ENCODE peak calls at places on chromosomes 7 and 10, in six cellular contexts. One of them, this sample, is unnamed.

GRCh38 chr7:112986256-112987031 is 100.2 kb downstream of the GPR85 start:
- DNase-seq in MM.1S: no peak
- DNase-seq in B cell: no peak
- DNase-seq in pancreas: no peak
- DNase-seq in H9: no peak
- DNase-seq in A549: no peak
- DNase-seq in this sample: no peak

GRCh38 chr10:7260412-7260900 is 150.4 kb downstream of the SFMBT2 start:
- DNase-seq in pancreas: no peak
- DNase-seq in MM.1S: peak; percentile 36
- DNase-seq in B cell: peak; percentile 45
- DNase-seq in H9: peak; percentile 47
- DNase-seq in A549: peak; percentile 74
- DNase-seq in this sample: peak; percentile 17

GRCh38 chr10:3533296-3533695 is 251.7 kb downstream of the KLF6 start:
- DNase-seq in H9: no peak
- DNase-seq in B cell: no peak
- DNase-seq in pancreas: no peak
- DNase-seq in MM.1S: no peak
- DNase-seq in A549: no peak
- DNase-seq in this sample: no peak

GRCh38 chr7:122710951-122711350 is 8.2 kb upstream of the RNF148 start:
- DNase-seq in H9: no peak
- DNase-seq in B cell: no peak
- DNase-seq in A549: no peak
- DNase-seq in pancreas: no peak
- DNase-seq in MM.1S: no peak
- DNase-seq in this sample: no peak

GRCh38 chr10:112875474-112876267 is 74.4 kb upstream of the TCF7L2 start:
- DNase-seq in MM.1S: no peak
- DNase-seq in A549: peak; percentile 50
- DNase-seq in H9: no peak
- DNase-seq in B cell: no peak
- DNase-seq in pancreas: no peak
- DNase-seq in this sample: no peak

GRCh38 chr10:91190876-91191580 is 29.4 kb upstream of the PCGF5 start:
- DNase-seq in A549: no peak
- DNase-seq in pancreas: no peak
- DNase-seq in B cell: no peak
- DNase-seq in MM.1S: peak; percentile 22
- DNase-seq in H9: no peak
- DNase-seq in this sample: no peak

GRCh38 chr7:135929692-135930091 is 47.5 kb downstream of the MTPN start:
- DNase-seq in MM.1S: no peak
- DNase-seq in A549: no peak
- DNase-seq in B cell: no peak
- DNase-seq in pancreas: no peak
- DNase-seq in H9: no peak
- DNase-seq in this sample: peak; percentile 11

GRCh38 chr10:14801693-14802092 is 27.0 kb upstream of the FAM107B start:
- DNase-seq in A549: no peak
- DNase-seq in MM.1S: no peak
- DNase-seq in H9: peak; percentile 30
- DNase-seq in pancreas: no peak
- DNase-seq in B cell: no peak
- DNase-seq in this sample: no peak

GRCh38 chr7:135970682-135971365 is 6.3 kb downstream of the MTPN start:
- DNase-seq in B cell: peak; percentile 43
- DNase-seq in MM.1S: peak; percentile 24
- DNase-seq in H9: no peak
- DNase-seq in A549: no peak
- DNase-seq in pancreas: no peak
- DNase-seq in this sample: no peak

GRCh38 chr7:73963252-73963822 is 64.6 kb upstream of the ELN start:
- DNase-seq in A549: no peak
- DNase-seq in H9: no peak
- DNase-seq in pancreas: no peak
- DNase-seq in MM.1S: no peak
- DNase-seq in B cell: no peak
- DNase-seq in this sample: no peak

GRCh38 chr7:76428868-76429805 is 4.4 kb downstream of the ZP3 start:
- DNase-seq in pancreas: no peak
- DNase-seq in B cell: no peak
- DNase-seq in H9: peak; percentile 41
- DNase-seq in A549: no peak
- DNase-seq in MM.1S: no peak
- DNase-seq in this sample: no peak

GRCh38 chr7:117113871-117114270 is 160.6 kb downstream of the ST7 start:
- DNase-seq in MM.1S: no peak
- DNase-seq in H9: no peak
- DNase-seq in B cell: no peak
- DNase-seq in pancreas: no peak
- DNase-seq in A549: no peak
- DNase-seq in this sample: no peak

GRCh38 chr10:61964059-61964709 is 62.7 kb downstream of the ARID5B start:
- DNase-seq in MM.1S: peak; percentile 31
- DNase-seq in H9: no peak
- DNase-seq in A549: no peak
- DNase-seq in pancreas: no peak
- DNase-seq in B cell: no peak
- DNase-seq in this sample: no peak

GRCh38 chr10:22897371-22897770 is 30.5 kb upstream of the ARMC3 start:
- DNase-seq in B cell: no peak
- DNase-seq in H9: no peak
- DNase-seq in pancreas: no peak
- DNase-seq in A549: no peak
- DNase-seq in MM.1S: no peak
- DNase-seq in this sample: no peak

GRCh38 chr7:6709808-6710207 is 3.1 kb upstream of the ZNF12 start:
- DNase-seq in MM.1S: no peak
- DNase-seq in pancreas: no peak
- DNase-seq in A549: no peak
- DNase-seq in B cell: no peak
- DNase-seq in H9: no peak
- DNase-seq in this sample: no peak

GRCh38 chr10:80410578-80411145 is 2.3 kb downstream of the PRXL2A start:
- DNase-seq in B cell: no peak
- DNase-seq in MM.1S: no peak
- DNase-seq in pancreas: no peak
- DNase-seq in A549: no peak
- DNase-seq in H9: no peak
- DNase-seq in this sample: no peak

GRCh38 chr7:17123020-17123419 is 175.4 kb upstream of the AHR start:
- DNase-seq in A549: no peak
- DNase-seq in MM.1S: peak; percentile 43
- DNase-seq in pancreas: no peak
- DNase-seq in H9: no peak
- DNase-seq in B cell: no peak
- DNase-seq in this sample: no peak

GRCh38 chr7:147861058-147861716 is 729.4 kb upstream of the C7orf33 start:
- DNase-seq in B cell: no peak
- DNase-seq in pancreas: no peak
- DNase-seq in MM.1S: no peak
- DNase-seq in A549: no peak
- DNase-seq in H9: no peak
- DNase-seq in this sample: no peak

GRCh38 chr7:74625446-74625845 is 32.1 kb upstream of the GTF2I start:
- DNase-seq in pancreas: no peak
- DNase-seq in H9: no peak
- DNase-seq in A549: no peak
- DNase-seq in B cell: no peak
- DNase-seq in MM.1S: peak; percentile 14
- DNase-seq in this sample: no peak

GRCh38 chr7:12765431-12766100 is 78.1 kb downstream of the ARL4A start:
- DNase-seq in B cell: no peak
- DNase-seq in pancreas: no peak
- DNase-seq in H9: no peak
- DNase-seq in MM.1S: no peak
- DNase-seq in A549: no peak
- DNase-seq in this sample: no peak

GRCh38 chr7:51006483-51007235 is 224.0 kb upstream of the GRB10 start:
- DNase-seq in H9: no peak
- DNase-seq in MM.1S: no peak
- DNase-seq in A549: peak; percentile 21
- DNase-seq in B cell: no peak
- DNase-seq in pancreas: no peak
- DNase-seq in this sample: no peak

GRCh38 chr7:32251659-32252058 is 181.5 kb upstream of the PDE1C start:
- DNase-seq in A549: no peak
- DNase-seq in pancreas: no peak
- DNase-seq in H9: no peak
- DNase-seq in MM.1S: no peak
- DNase-seq in B cell: no peak
- DNase-seq in this sample: no peak

GRCh38 chr7:12715372-12716133 is 28.1 kb downstream of the ARL4A start:
- DNase-seq in pancreas: no peak
- DNase-seq in B cell: no peak
- DNase-seq in H9: peak; percentile 76
- DNase-seq in A549: peak; percentile 60
- DNase-seq in MM.1S: no peak
- DNase-seq in this sample: peak; percentile 23

DNA sequence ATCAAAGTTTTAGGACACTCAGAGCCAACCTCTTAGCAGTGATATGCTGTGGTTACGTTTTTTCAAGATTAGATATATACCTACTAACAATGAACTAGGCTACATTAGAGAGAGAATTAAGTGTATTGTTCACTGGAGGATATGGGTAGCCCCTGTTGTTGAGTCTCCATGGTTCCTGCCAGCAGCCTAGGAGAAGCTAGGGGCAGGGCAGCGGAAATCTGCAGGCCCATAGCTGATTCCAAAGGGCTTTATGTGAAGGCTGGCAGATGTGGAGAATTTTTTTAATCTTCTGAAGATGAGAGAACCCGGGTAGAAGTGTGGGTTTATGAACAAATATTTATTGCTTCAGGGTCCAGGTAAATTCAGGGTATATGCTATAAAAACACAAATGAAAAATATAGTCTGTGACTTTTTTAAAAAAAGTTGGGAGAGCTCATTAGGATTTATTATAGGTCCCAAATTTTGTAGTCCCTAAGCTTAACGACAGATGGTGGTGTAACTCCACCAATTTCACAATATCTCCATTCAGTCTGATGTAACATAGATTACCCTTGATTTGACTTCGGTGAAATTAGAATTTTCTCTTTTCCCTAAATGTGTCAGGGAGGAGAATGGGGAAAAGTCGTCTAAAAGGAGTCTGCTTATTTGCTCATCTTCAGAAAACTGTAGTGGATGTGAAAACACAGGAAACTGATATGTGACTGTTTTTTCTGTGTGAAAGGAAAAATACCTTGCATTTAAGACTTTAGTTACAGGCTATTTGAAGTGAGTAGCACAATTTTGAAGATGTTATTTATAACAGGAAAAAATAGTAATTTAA is 163.0 kb upstream of the PPP1R3A start:
- DNase-seq in pancreas: no peak
- DNase-seq in B cell: peak; percentile 31
- DNase-seq in H9: no peak
- DNase-seq in A549: peak; percentile 26
- DNase-seq in MM.1S: peak; percentile 78
- DNase-seq in this sample: no peak
- TF ChIP-seq CTCF in pancreas: peak; percentile 39
- TF ChIP-seq CTCF in B cell: peak; percentile 22
- TF ChIP-seq CTCF in H9: peak; percentile 79
- TF ChIP-seq CTCF in A549: peak; percentile 65
- TF ChIP-seq CTCF in MM.1S: peak; percentile 80
- TF ChIP-seq CTCF in this sample: peak; percentile 62

DNA sequence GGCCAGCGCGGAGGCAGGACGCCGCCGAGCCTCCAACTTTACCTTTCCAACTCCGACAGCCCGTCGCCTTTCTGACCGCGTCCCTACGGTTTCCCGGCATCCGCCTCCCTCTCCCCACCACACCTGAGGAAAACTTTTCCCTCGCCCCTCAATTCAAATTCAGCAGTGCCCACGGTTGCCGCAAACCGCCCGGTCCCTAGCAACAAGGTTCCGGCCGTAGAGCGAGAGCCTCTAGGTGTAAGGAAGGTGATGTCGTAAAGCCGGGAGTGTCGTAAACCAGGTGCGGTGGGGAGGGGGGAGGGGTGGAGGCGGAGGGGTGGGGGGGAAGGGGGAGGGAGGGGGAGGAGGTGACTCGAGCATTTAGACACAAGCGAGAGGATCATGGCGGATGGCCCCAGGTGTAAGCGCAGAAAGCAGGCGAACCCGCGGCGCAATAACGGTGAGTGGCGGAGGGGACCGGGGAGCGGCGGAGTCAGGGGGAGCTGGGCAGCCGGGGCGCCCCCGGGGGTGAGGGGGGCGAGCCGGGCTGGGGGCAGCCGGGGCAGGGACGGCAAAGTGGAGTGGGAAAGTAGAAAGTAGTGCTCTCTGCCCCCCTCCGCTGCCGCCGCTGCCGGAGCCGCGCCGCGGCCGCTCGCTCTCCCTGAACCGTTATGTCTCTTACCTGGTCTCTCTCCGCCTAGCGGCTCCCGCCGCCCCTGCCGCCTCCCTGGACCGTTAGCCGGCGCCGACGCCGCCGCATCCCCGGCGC is at the start of gene ZEB1:
- DNase-seq in B cell: peak; percentile 84
- DNase-seq in pancreas: peak; percentile 86
- DNase-seq in H9: peak; percentile 91
- DNase-seq in A549: peak; percentile 67
- DNase-seq in MM.1S: peak; percentile 95
- DNase-seq in this sample: peak; percentile 82
- TF ChIP-seq CTCF in B cell: peak; percentile 29
- TF ChIP-seq CTCF in pancreas: peak; percentile 58
- TF ChIP-seq CTCF in H9: peak; percentile 48
- TF ChIP-seq CTCF in A549: peak; percentile 18
- TF ChIP-seq CTCF in MM.1S: peak; percentile 23
- TF ChIP-seq CTCF in this sample: peak; percentile 26

GRCh38 chr10:17115683-17116082 is 13.9 kb downstream of the CUBN start:
- DNase-seq in MM.1S: no peak
- DNase-seq in A549: peak; percentile 50
- DNase-seq in pancreas: no peak
- DNase-seq in B cell: no peak
- DNase-seq in H9: no peak
- DNase-seq in this sample: no peak
- TF ChIP-seq CTCF in MM.1S: no peak
- TF ChIP-seq CTCF in A549: no peak
- TF ChIP-seq CTCF in pancreas: no peak
- TF ChIP-seq CTCF in B cell: no peak
- TF ChIP-seq CTCF in H9: no peak
- TF ChIP-seq CTCF in this sample: no peak

DNA sequence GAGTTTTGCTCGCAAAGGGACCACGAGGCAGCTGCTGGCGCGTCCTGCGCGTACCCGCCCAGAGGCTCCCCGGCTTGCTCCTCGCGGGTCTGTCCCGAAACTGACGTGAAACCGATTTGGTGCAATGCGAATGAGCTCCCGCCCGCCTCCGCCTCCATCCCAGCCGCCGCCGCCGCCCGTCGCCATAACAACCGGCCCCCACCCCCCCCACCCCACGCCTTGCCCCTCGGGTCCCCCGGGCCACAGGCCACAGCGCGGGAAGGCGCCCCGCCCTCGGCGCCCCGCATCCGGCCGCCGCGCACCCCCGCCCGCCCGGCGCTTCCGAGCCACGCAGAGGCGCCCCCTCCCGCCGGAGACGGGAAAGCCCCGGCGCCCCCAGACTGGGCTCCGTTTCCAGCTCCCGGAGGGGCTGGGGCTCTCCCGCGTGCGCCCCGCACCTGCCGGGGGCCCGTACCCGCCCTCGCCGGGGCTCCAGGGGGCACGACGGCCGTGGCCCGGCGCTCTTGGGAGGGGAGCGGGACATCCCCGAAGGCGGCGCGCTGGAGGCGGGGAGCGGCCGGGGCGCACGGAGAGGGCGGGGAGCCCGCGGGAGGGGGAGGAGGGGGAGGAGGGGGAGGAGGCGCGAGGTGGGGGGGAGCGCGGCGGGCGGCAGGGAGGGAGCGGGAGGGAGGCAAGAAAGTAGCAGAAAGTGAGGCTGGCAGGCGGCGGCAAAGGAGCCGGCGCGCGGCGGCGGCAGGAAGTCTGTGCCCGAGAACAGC is at the start of gene CAMK1D:
- DNase-seq in H9: peak; percentile 85
- DNase-seq in pancreas: peak; percentile 92
- DNase-seq in B cell: peak; percentile 95
- DNase-seq in A549: peak; percentile 60
- DNase-seq in MM.1S: peak; percentile 89
- DNase-seq in this sample: peak; percentile 78
- TF ChIP-seq CTCF in H9: peak; percentile 46
- TF ChIP-seq CTCF in pancreas: no peak
- TF ChIP-seq CTCF in B cell: peak; percentile 2
- TF ChIP-seq CTCF in A549: peak; percentile 59
- TF ChIP-seq CTCF in MM.1S: peak; percentile 20
- TF ChIP-seq CTCF in this sample: no peak

This sample was measured in nephron progenitor cell.